ENCODE peak calls at places on chromosomes 1 and 21, in seven cellular contexts. S, P, T, F, D, Y and N are unnamed samples.
A peak's percentile ranks its signal among the peaks of the same experiment; 100 is the strongest.

GRCh38 chr1:226737819-226738420 is 1.2 kb downstream of the ITPKB start:
- DNase-seq in S (peak; percentile 48), P (peak; percentile 57), T (peak; percentile 56), F (peak; percentile 86), D (peak; percentile 69), Y (peak; percentile 43), N (peak; percentile 43)

GRCh38 chr1:30160999-30161689 is 562.2 kb downstream of the MATN1 start:
- DNase-seq in S (no peak), P (no peak), T (no peak), F (no peak), D (no peak), Y (no peak), N (no peak)

GRCh38 chr1:88530246-88530645 is 153.8 kb upstream of the PKN2 start:
- DNase-seq in S (no peak), P (no peak), T (no peak), F (no peak), D (no peak), Y (peak; percentile 5), N (no peak)

GRCh38 chr1:87392241-87393192 is 63.8 kb downstream of the LMO4 start:
- DNase-seq in S (no peak), P (no peak), T (no peak), F (no peak), D (peak; percentile 73), Y (peak; percentile 68), N (no peak)

GRCh38 chr1:90114521-90115141 is 119.7 kb downstream of the ZNF326 start:
- DNase-seq in S (no peak), P (peak; percentile 45), T (no peak), F (no peak), D (peak; percentile 65), Y (peak; percentile 49), N (no peak)

GRCh38 chr1:45205910-45206721 is at the start of gene ZSWIM5:
- DNase-seq in S (peak; percentile 73), P (peak; percentile 66), T (peak; percentile 64), F (peak; percentile 90), D (peak; percentile 82), Y (peak; percentile 42), N (peak; percentile 30)

GRCh38 chr1:64578270-64578973 is 108.5 kb downstream of the CACHD1 start:
- DNase-seq in S (no peak), P (no peak), T (no peak), F (no peak), D (no peak), Y (no peak), N (no peak)

GRCh38 chr21:44273046-44273445 is 11.3 kb upstream of the DNMT3L start:
- DNase-seq in S (no peak), P (no peak), T (no peak), F (no peak), D (no peak), Y (no peak), N (no peak)

GRCh38 chr1:117967472-117967871 is 37.9 kb downstream of the WDR3 start:
- DNase-seq in S (no peak), P (no peak), T (no peak), F (no peak), D (peak; percentile 52), Y (peak; percentile 65), N (no peak)

GRCh38 chr1:77230051-77230450 is 10.8 kb upstream of the PIGK start:
- DNase-seq in S (no peak), P (no peak), T (no peak), F (no peak), D (peak; percentile 27), Y (peak; percentile 22), N (no peak)

GRCh38 chr1:236122176-236122575 is 20.2 kb upstream of the GPR137B start:
- DNase-seq in S (no peak), P (no peak), T (no peak), F (no peak), D (no peak), Y (no peak), N (no peak)

DNA sequence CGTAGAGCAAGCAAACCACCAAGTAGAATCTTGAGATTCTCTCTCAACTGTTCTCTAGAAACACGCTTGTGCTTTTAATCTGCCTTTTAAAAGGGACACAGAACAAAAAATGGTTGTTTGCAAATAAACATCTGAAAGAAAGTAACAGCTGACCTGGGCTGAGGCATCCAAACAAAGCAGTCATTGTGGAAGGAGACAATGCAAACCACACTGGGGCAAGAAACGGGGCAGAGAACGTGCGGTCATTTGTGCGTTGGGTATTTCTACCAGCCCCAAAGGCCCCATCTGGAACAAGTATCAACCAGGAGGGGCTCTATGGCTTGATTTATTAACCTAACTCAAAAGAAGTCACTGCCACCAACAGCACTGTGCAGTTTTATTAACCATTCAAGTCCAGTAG is 6.0 kb downstream of the STMN1 start:
- DNase-seq in S (no peak), P (no peak), T (no peak), F (no peak), D (no peak), Y (no peak), N (no peak)
- H3K4me3 ChIP-seq in S (no peak overlapping the region), P (no peak overlapping the region), T (no peak overlapping the region), F (no peak overlapping the region), D (no peak overlapping the region), Y (no peak overlapping the region), N (no peak overlapping the region)

GRCh38 chr1:9319208-9319788 is 26.6 kb downstream of the SPSB1 start:
- DNase-seq in S (no peak), P (no peak), T (no peak), F (no peak), D (no peak), Y (no peak), N (no peak)
- H3K36me3 ChIP-seq in S (no peaks in the 10 kb centered on the region), P (no peaks in the 10 kb centered on the region), T (no peaks in the 10 kb centered on the region), F (no peaks in the 10 kb centered on the region), D (no peaks in the 10 kb centered on the region), Y (no peaks in the 10 kb centered on the region), N (no peaks in the 10 kb centered on the region)

DNA sequence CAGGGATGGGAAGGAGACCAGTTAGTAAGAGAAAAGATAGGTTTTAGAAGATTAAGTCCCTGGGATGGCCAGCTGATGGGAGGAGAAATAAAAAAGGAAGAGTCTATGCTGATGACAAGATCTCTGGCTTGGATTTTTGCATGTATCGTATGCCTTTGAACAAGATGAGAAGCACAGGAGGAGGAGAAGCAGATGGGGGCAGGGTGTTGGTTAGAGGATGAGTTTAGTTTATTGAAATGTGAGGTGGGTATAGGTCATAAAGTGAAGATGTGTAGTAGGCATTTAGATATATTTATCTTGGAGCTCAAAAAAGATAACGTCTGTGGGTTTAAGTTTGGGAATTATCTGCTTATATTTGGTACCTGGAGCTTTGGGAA is 1.4 kb downstream of the TIPRL start:
- DNase-seq in S (no peak), P (peak; percentile 17), T (no peak), F (no peak), D (no peak), Y (no peak), N (no peak)
- H3K4me3 ChIP-seq in S (peak overlapping the region; percentile 74), P (peak overlapping the region; percentile 94), T (peak overlapping the region; percentile 90), F (peak overlapping the region; percentile 72), D (peak overlapping the region; percentile 99), Y (peak overlapping the region; percentile 74), N (peak overlapping the region; percentile 69)

GRCh38 chr1:54850082-54850730 is 36.8 kb downstream of the DHCR24 start:
- DNase-seq in S (no peak), P (no peak), T (no peak), F (no peak), D (peak; percentile 74), Y (peak; percentile 40), N (no peak)

GRCh38 chr1:54851928-54852524 is 35.0 kb downstream of the DHCR24 start:
- DNase-seq in S (no peak), P (no peak), T (no peak), F (no peak), D (no peak), Y (no peak), N (no peak)

GRCh38 chr1:54853096-54853792 is 33.8 kb downstream of the DHCR24 start:
- DNase-seq in S (no peak), P (no peak), T (no peak), F (no peak), D (no peak), Y (no peak), N (no peak)

GRCh38 chr1:54850737-54851136 is 36.3 kb downstream of the DHCR24 start:
- DNase-seq in S (peak; percentile 50), P (no peak), T (no peak), F (no peak), D (peak; percentile 99), Y (peak; percentile 99), N (no peak)

GRCh38 chr1:54851406-54851805 is 35.6 kb downstream of the DHCR24 start:
- DNase-seq in S (no peak), P (no peak), T (no peak), F (no peak), D (no peak), Y (no peak), N (no peak)
- H3K36me3 ChIP-seq in S (no peaks in the 10 kb centered on the region), P (no peaks in the 10 kb centered on the region), T (no peaks in the 10 kb centered on the region), F (peaks cover 3% of the 10 kb centered on the region), D (no peaks in the 10 kb centered on the region), Y (no peaks in the 10 kb centered on the region), N (peaks cover 97% of the 10 kb centered on the region)

DNA sequence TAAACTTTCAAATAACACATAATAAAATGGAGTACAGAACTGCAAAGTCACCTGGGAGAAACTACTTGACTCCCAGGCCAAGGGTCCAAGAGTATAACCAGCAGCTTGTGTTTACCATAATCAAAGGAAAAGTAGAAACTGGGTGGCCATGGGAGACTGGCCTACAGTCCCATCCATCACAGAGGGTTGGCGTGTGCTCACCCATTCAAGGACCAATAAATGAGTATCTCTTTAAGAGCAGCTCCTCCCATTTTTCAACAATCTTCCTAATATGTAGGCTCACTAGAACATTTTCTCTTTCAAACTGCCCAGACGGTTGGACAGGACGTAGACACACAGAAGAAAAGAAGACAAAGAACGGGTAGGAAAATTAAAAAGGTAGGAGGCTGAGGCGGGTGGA is at the start of gene FMO3:
- DNase-seq in S (no peak), P (no peak), T (no peak), F (no peak), D (no peak), Y (no peak), N (no peak)
- H3K4me3 ChIP-seq in S (no peak within 1 kb of the TSS), P (no peak within 1 kb of the TSS), T (no peak within 1 kb of the TSS), F (no peak within 1 kb of the TSS), D (no peak within 1 kb of the TSS), Y (no peak within 1 kb of the TSS), N (no peak within 1 kb of the TSS)